ENCODE peak calls at places on chromosomes 13 and 19, in five cellular contexts. G is AG10803, E is astrocyte of the spinal cord, X is AG04449, U is K562. N is an unnamed sample.

GRCh38 chr13:100306042-100306441 is 217.1 kb downstream of the PCCA start:
- DNase-seq in G (no peak), E (no peak), X (no peak), U (no peak), N (no peak)

GRCh38 chr13:101738336-101738735 is 285.9 kb downstream of the ITGBL1 start:
- DNase-seq in G (no peak), E (no peak), X (no peak), U (no peak), N (no peak)

GRCh38 chr19:55670280-55671053 is 4.6 kb upstream of the EPN1 start:
- DNase-seq in G (peak), E (no peak), X (no peak), U (no peak), N (no peak)

GRCh38 chr19:35557539-35558399 is 5.7 kb downstream of the ATP4A start:
- DNase-seq in G (peak), E (peak), X (no peak), U (peak), N (peak)

GRCh38 chr13:21034602-21035190 is 26.7 kb downstream of the LATS2 start:
- DNase-seq in G (no peak), E (peak), X (no peak), U (no peak), N (peak)

GRCh38 chr13:33153421-33154381 is 131.9 kb downstream of the STARD13 start:
- DNase-seq in G (no peak), E (peak), X (no peak), U (no peak), N (peak)

GRCh38 chr13:40116008-40116407 is 460.5 kb downstream of the COG6 start:
- DNase-seq in G (peak), E (peak), X (no peak), U (peak), N (no peak)

GRCh38 chr13:38900188-38900587 is 90.4 kb downstream of the STOML3 start:
- DNase-seq in G (no peak), E (no peak), X (no peak), U (no peak), N (no peak)

GRCh38 chr19:9914001-9914314 is 22.4 kb downstream of the OLFM2 start:
- DNase-seq in G (no peak), E (no peak), X (no peak), U (peak), N (no peak)

GRCh38 chr19:5697890-5698634 is 8.0 kb downstream of the RPL36 start:
- DNase-seq in G (no peak), E (no peak), X (no peak), U (no peak), N (no peak)

GRCh38 chr19:35341565-35342225 is 6.0 kb upstream of the FFAR1 start:
- DNase-seq in G (no peak), E (no peak), X (no peak), U (no peak), N (no peak)

GRCh38 chr13:113410472-113411201 is 42.7 kb downstream of the ADPRHL1 start:
- DNase-seq in G (peak), E (peak), X (peak), U (no peak), N (no peak)

GRCh38 chr19:16403151-16403977 is 68.4 kb downstream of the EPS15L1 start:
- DNase-seq in G (no peak), E (no peak), X (no peak), U (no peak), N (no peak)

GRCh38 chr13:66691149-66691548 is 539.0 kb downstream of the PCDH9 start:
- DNase-seq in G (no peak), E (no peak), X (no peak), U (no peak), N (no peak)

GRCh38 chr19:31308781-31309180 is 40.5 kb downstream of the TSHZ3 start:
- DNase-seq in G (no peak), E (no peak), X (no peak), U (no peak), N (no peak)

GRCh38 chr19:45348367-45349125 is 8.0 kb downstream of the KLC3 start:
- DNase-seq in G (no peak), E (no peak), X (no peak), U (no peak), N (no peak)

GRCh38 chr19:18291019-18291524 is 9.7 kb upstream of the JUND start:
- DNase-seq in G (no peak), E (no peak), X (no peak), U (no peak), N (no peak)

GRCh38 chr19:18290250-18291018 is 9.0 kb upstream of the JUND start:
- DNase-seq in G (no peak), E (no peak), X (no peak), U (peak), N (no peak)

GRCh38 chr19:18292810-18293641 is 11.6 kb upstream of the JUND start:
- DNase-seq in G (peak), E (peak), X (no peak), U (peak), N (peak)

GRCh38 chr19:18292460-18292809 is 11.0 kb upstream of the JUND start:
- DNase-seq in G (no peak), E (no peak), X (no peak), U (no peak), N (no peak)

DNA sequence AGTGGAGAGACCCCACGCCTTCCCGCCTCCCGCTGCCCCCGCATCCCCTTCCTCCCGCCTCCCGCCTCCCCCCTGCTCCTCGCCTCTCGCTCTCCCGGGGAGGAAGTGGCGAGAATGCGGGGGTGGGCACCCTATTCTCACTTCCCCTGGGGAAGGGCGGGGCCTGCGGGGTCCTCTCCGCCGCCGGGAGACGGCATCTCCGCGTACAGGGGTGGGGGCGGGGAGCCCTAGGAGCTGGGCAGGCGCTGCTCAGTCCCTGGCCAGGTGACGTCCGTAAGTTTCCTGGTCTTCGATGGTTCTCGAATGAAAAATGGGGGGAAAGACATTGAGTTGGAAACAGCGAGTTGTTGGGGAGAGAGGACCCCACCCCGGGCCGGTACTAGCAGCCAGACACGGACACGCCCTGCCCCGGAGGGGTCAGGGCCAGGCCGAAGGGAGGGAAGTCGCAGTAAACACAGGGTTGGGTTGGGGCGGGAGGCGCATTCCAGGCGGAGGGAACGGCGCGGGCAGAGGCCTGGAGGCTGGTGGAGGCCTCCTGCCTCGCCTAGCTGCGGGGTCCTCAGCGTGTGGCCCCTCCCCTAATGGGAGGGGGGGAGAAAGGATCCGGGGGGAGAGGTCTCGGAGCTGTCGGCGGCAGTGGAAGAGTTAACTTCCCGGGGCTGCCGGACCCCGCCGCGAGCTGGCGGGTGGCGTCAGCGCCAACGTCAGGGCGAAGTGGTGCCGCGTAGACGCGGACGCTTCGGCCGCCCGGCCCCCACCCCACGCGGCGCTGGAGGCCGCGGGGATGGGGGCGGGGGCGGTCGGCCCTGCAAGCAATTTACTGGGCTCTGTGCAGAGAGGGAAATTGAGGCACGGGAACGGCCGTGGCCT is 10.4 kb upstream of the JUND start:
- DNase-seq in G (peak), E (peak), X (no peak), U (peak), N (peak)
- TF ChIP-seq CTCF in G (no peak), E (no peak), X (no peak), U (no peak), N (no peak)

GRCh38 chr19:40858109-40858508 is 7.9 kb upstream of the CYP2A6 start:
- DNase-seq in G (no peak), E (no peak), X (no peak), U (no peak), N (no peak)
- TF ChIP-seq CTCF in G (no peak), E (no peak), X (no peak), U (peak), N (no peak)

GRCh38 chr19:19343016-19343362 is 22.4 kb downstream of the MAU2 start:
- DNase-seq in G (no peak), E (no peak), X (no peak), U (no peak), N (no peak)
- TF ChIP-seq CTCF in G (no peak), E (no peak), X (no peak), U (no peak), N (no peak)

GRCh38 chr13:81639984-81640582 is 1299.2 kb upstream of the SPRY2 start:
- DNase-seq in G (no peak), E (no peak), X (no peak), U (peak), N (peak)
- TF ChIP-seq CTCF in G (no peak), E (peak), X (no peak), U (no peak), N (peak)

GRCh38 chr13:89925107-89925506 is 1422.4 kb upstream of the MIR17HG start:
- DNase-seq in G (peak), E (peak), X (no peak), U (no peak), N (peak)
- TF ChIP-seq CTCF in G (peak), E (peak), X (no peak), U (peak), N (peak)

GRCh38 chr13:79211377-79211776 is 194.7 kb downstream of the RBM26 start:
- DNase-seq in G (no peak), E (no peak), X (no peak), U (no peak), N (no peak)

DNA sequence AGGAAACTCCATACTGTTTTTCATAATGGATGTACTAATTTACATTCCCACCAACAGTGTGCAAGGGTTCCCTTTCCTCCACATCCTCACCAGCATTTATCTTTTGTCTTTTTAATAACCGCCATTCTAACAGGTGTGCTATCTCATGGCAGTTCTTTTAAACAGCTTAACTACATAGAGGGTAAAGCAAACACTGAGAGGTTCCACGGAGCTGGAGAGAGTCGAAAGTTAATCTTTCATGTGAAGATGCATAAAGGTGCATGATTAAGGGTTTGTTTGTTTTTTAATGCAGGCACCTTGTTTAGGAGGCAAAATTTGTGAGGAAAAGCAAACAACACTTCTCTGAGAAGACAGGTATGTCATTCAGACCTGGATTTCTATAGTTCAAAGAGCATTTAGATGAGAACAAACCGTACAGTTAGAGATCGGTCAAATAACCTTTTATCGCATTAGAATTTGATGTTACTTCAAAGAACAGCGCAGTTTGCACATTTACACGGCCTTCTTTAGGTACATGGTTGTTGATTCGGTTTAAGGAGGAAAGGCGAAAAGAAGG is 193.9 kb downstream of the RBM26 start:
- DNase-seq in G (no peak), E (no peak), X (no peak), U (no peak), N (no peak)
- TF ChIP-seq CTCF in G (no peak), E (no peak), X (no peak), U (no peak), N (no peak)

DNA sequence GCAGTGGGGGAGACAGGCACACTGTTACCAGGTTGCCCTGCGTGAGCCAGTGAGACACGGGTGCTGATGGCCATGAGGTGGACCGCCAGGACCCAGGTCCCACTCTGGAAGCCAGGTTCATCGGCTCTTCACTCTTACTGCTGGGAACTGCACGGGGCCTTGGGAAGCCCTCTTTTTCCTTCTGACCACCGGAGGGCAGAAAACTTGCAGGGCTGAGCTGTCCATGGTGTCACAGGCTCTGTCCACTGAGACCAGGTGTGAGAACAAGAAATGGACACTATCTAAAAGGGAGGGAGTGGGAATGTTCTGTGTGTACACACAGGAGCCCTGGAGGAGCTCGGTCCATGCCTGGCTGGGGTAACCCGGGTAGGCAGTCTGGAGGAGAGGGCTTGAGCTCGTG is 93.4 kb downstream of the UQCRFS1 start:
- DNase-seq in G (no peak), E (no peak), X (no peak), U (no peak), N (peak)
- TF ChIP-seq CTCF in G (peak), E (no peak), X (no peak), U (no peak), N (peak)

GRCh38 chr13:41944229-41944628 is 16.7 kb downstream of the VWA8 start:
- DNase-seq in G (peak), E (no peak), X (no peak), U (no peak), N (no peak)

GRCh38 chr13:41944635-41945401 is 16.1 kb downstream of the VWA8 start:
- DNase-seq in G (no peak), E (peak), X (no peak), U (no peak), N (no peak)

GRCh38 chr13:41939403-41939802 is 21.5 kb downstream of the VWA8 start:
- DNase-seq in G (no peak), E (no peak), X (no peak), U (no peak), N (no peak)

GRCh38 chr13:41941174-41941573 is 19.7 kb downstream of the VWA8 start:
- DNase-seq in G (no peak), E (no peak), X (no peak), U (no peak), N (no peak)

GRCh38 chr13:41942462-41943094 is 18.3 kb downstream of the VWA8 start:
- DNase-seq in G (peak), E (peak), X (peak), U (no peak), N (peak)
- TF ChIP-seq CTCF in G (peak), E (peak), X (peak), U (peak), N (no peak)

DNA sequence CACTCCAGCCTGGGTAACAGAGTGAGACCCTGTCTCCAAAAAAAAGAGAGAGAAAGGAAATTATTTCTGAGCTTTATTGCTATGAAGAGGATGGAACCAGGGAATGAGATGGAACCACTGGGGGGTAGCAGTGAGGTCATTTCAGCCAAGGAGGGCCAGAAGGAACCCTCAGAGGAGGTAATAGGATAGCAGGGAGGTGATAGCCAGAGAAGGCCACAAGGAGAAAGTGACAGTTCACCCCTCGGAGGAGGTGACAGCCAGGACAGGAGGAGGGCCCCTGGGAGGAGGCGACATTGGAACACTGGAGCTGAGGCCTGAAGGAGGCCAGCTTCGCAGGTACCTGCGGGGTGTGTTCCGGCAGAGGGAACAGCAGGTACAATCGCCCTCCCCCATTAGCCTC is 695 bp upstream of the PGPEP1 start:
- DNase-seq in G (no peak), E (no peak), X (no peak), U (peak), N (peak)
- TF ChIP-seq CTCF in G (peak), E (peak), X (peak), U (peak), N (no peak)